ENCODE peak calls at places on chromosomes 2 and 18, in five cellular contexts. G is heart right ventricle, W is HTR-8/SVneo, Y is germinal center, M is CMK. J is an unnamed sample.

GRCh38 chr2:78606895-78607294 is 418.6 kb upstream of the REG3G start:
- DNase-seq in G (no peak), W (no peak), Y (no peak), M (no peak), J (no peak)

GRCh38 chr18:59233017-59233410 is 13.1 kb downstream of the GRP start:
- DNase-seq in G (no peak), W (no peak), Y (no peak), M (no peak), J (no peak)

GRCh38 chr2:237978058-237978712 is 11.4 kb downstream of the UBE2F start:
- DNase-seq in G (peak; percentile 51), W (no peak), Y (no peak), M (no peak), J (peak; percentile 36)

GRCh38 chr2:205858781-205859478 is 176.6 kb downstream of the NRP2 start:
- DNase-seq in G (peak; percentile 38), W (no peak), Y (peak; percentile 24), M (no peak), J (peak; percentile 19)

GRCh38 chr18:26549103-26549485 is 741 bp upstream of the KCTD1 start:
- DNase-seq in G (peak; percentile 16), W (no peak), Y (peak; percentile 30), M (no peak), J (peak; percentile 35)

GRCh38 chr2:113156278-113157107 is 17.3 kb upstream of the PSD4 start:
- DNase-seq in G (no peak), W (no peak), Y (no peak), M (no peak), J (no peak)

GRCh38 chr18:8681196-8681595 is 24.2 kb upstream of the MTCL1 start:
- DNase-seq in G (no peak), W (no peak), Y (no peak), M (no peak), J (no peak)

GRCh38 chr2:27866237-27866636 is 23.9 kb downstream of the RBKS start:
- DNase-seq in G (no peak), W (no peak), Y (no peak), M (no peak), J (no peak)

GRCh38 chr2:71101656-71102055 is 28.4 kb downstream of the MCEE start:
- DNase-seq in G (no peak), W (peak; percentile 15), Y (no peak), M (no peak), J (peak; percentile 38)

GRCh38 chr2:213187833-213188532 is 36.6 kb upstream of the IKZF2 start:
- DNase-seq in G (no peak), W (peak; percentile 63), Y (no peak), M (no peak), J (peak; percentile 23)

GRCh38 chr2:26590960-26591618 is 50.1 kb downstream of the CIB4 start:
- DNase-seq in G (no peak), W (no peak), Y (no peak), M (no peak), J (no peak)

GRCh38 chr2:54559593-54560145 is 103.5 kb downstream of the SPTBN1 start:
- DNase-seq in G (peak; percentile 40), W (peak; percentile 71), Y (peak; percentile 39), M (no peak), J (peak; percentile 83)

GRCh38 chr2:216555274-216555673 is 56.6 kb downstream of the RPL37A start:
- DNase-seq in G (peak; percentile 70), W (peak; percentile 35), Y (no peak), M (no peak), J (no peak)

GRCh38 chr2:136376798-136377211 is 258.9 kb upstream of the CXCR4 start:
- DNase-seq in G (no peak), W (no peak), Y (no peak), M (no peak), J (no peak)

GRCh38 chr2:186569906-186570305 is 19.9 kb upstream of the ITGAV start:
- DNase-seq in G (no peak), W (no peak), Y (no peak), M (no peak), J (no peak)

GRCh38 chr2:201070966-201071304 is 536 bp downstream of the HYCC2 start:
- DNase-seq in G (no peak), W (no peak), Y (no peak), M (no peak), J (peak; percentile 34)

GRCh38 chr2:106208399-106208798 is 14.3 kb upstream of the UXS1 start:
- DNase-seq in G (no peak), W (no peak), Y (no peak), M (no peak), J (no peak)

GRCh38 chr2:64987963-64988419 is 1.2 kb upstream of the SLC1A4 start:
- DNase-seq in G (no peak), W (no peak), Y (no peak), M (no peak), J (no peak)

GRCh38 chr2:39947294-39948015 is 168.4 kb upstream of the THUMPD2 start:
- DNase-seq in G (no peak), W (no peak), Y (no peak), M (no peak), J (no peak)

GRCh38 chr18:28736951-28737350 is 560.0 kb upstream of the CDH2 start:
- DNase-seq in G (no peak), W (no peak), Y (no peak), M (no peak), J (no peak)

GRCh38 chr2:113894156-113894743 is 4.4 kb downstream of the ACTR3 start:
- DNase-seq in G (no peak), W (peak; percentile 38), Y (no peak), M (no peak), J (peak; percentile 49)

GRCh38 chr2:239649309-239649708 is 248.5 kb upstream of the HDAC4 start:
- DNase-seq in G (no peak), W (no peak), Y (no peak), M (no peak), J (no peak)

GRCh38 chr2:138209009-138209408 is 244.7 kb downstream of the HNMT start:
- DNase-seq in G (no peak), W (peak; percentile 4), Y (no peak), M (no peak), J (no peak)

GRCh38 chr2:96914332-96914731 is 44.5 kb upstream of the SEMA4C start:
- DNase-seq in G (no peak), W (no peak), Y (no peak), M (no peak), J (no peak)

GRCh38 chr2:146659976-146660375 is 1184.9 kb upstream of the ACVR2A start:
- DNase-seq in G (no peak), W (no peak), Y (no peak), M (no peak), J (no peak)

GRCh38 chr2:15609341-15610042 is 17.8 kb downstream of the DDX1 start:
- DNase-seq in G (no peak), W (no peak), Y (no peak), M (no peak), J (no peak)

GRCh38 chr18:58993260-58993659 is 128.6 kb downstream of the ZNF532 start:
- DNase-seq in G (peak; percentile 47), W (peak; percentile 52), Y (no peak), M (no peak), J (no peak)

J was measured in hepatic stellate cell.